ENCODE peak calls at places on chromosomes 5 and 9, in nine cellular contexts. U is CD8-positive, alpha-beta T cell; A is DND-41; Y is tibial artery; I is astrocyte of the cerebellum; R is esophagus squamous epithelium; P is tibial nerve; D is BJ; K is stomach. J is an unnamed sample.

GRCh38 chr9:131013771-131014676 is 5.0 kb downstream of the LAMC3 start:
- DNase-seq in D (no peak), A (no peak), K (no peak), P (no peak), R (no peak), Y (no peak), U (no peak), I (no peak), J (no peak)

GRCh38 chr5:153900703-153901395 is 137.9 kb downstream of the FAM114A2 start:
- DNase-seq in I (peak), A (no peak), R (no peak), U (no peak), K (no peak), Y (peak), P (peak), D (peak), J (no peak)

GRCh38 chr5:97165726-97166125 is 17.3 kb downstream of the RIOK2 start:
- DNase-seq in A (no peak), I (no peak), U (no peak), K (no peak), R (no peak), Y (no peak), P (no peak), D (no peak), J (no peak)

GRCh38 chr5:57862471-57863282 is 380.1 kb upstream of the ACTBL2 start:
- DNase-seq in K (no peak), I (no peak), Y (no peak), D (no peak), P (peak), A (no peak), R (no peak), U (no peak), J (no peak)

GRCh38 chr5:142621227-142621626 is 64.7 kb downstream of the FGF1 start:
- DNase-seq in D (no peak), I (no peak), P (no peak), R (no peak), Y (no peak), K (no peak), A (no peak), U (no peak), J (no peak)

GRCh38 chr5:88304356-88304755 is 35.7 kb upstream of the TMEM161B start:
- DNase-seq in D (no peak), U (no peak), R (no peak), A (no peak), Y (no peak), K (no peak), P (no peak), I (no peak), J (no peak)

GRCh38 chr9:127149463-127150390 is 27.3 kb upstream of the ANGPTL2 start:
- DNase-seq in P (no peak), A (no peak), K (no peak), U (peak), R (no peak), I (no peak), D (no peak), Y (no peak), J (no peak)

GRCh38 chr9:108956627-108957026 is 22.4 kb downstream of the ABITRAM start:
- DNase-seq in K (no peak), A (no peak), Y (no peak), U (no peak), R (no peak), D (no peak), P (no peak), I (no peak), J (no peak)

GRCh38 chr5:91103353-91104061 is 279.6 kb downstream of the ARRDC3 start:
- DNase-seq in D (no peak), Y (no peak), R (no peak), K (no peak), I (no peak), U (no peak), P (no peak), A (no peak), J (no peak)

GRCh38 chr5:163310992-163311391 is 126.4 kb upstream of the CCNG1 start:
- DNase-seq in D (no peak), A (no peak), K (no peak), I (no peak), U (no peak), P (no peak), R (no peak), Y (no peak), J (peak)

GRCh38 chr9:98107926-98108325 is 11.1 kb downstream of the TRIM14 start:
- DNase-seq in U (no peak), R (no peak), Y (no peak), A (no peak), I (no peak), P (no peak), K (no peak), D (no peak), J (no peak)

GRCh38 chr9:114037961-114038723 is 40.0 kb downstream of the AMBP start:
- DNase-seq in Y (no peak), P (no peak), K (no peak), U (peak), A (no peak), D (no peak), R (no peak), I (peak), J (no peak)

GRCh38 chr5:26563979-26564378 is 474.4 kb downstream of the CDH9 start:
- DNase-seq in Y (no peak), I (no peak), P (no peak), R (no peak), U (no peak), K (no peak), A (no peak), D (no peak), J (no peak)

GRCh38 chr5:107670028-107670926 is 460 bp downstream of the EFNA5 start:
- DNase-seq in Y (peak), I (no peak), R (no peak), U (no peak), A (peak), K (peak), D (no peak), P (no peak), J (peak)

GRCh38 chr9:122134822-122135528 is 24.6 kb downstream of the NDUFA8 start:
- DNase-seq in Y (no peak), K (no peak), P (no peak), U (no peak), I (no peak), R (no peak), A (no peak), D (no peak), J (no peak)

GRCh38 chr9:19298601-19299000 is 68.1 kb downstream of the DENND4C start:
- DNase-seq in U (no peak), Y (no peak), P (no peak), K (no peak), A (no peak), D (no peak), I (peak), R (no peak), J (no peak)

GRCh38 chr5:91293131-91293530 is 90.0 kb downstream of the ARRDC3 start:
- DNase-seq in Y (no peak), I (peak), A (peak), K (no peak), R (no peak), D (no peak), U (no peak), P (no peak), J (peak)

GRCh38 chr5:145471831-145472616 is 363.1 kb downstream of the PRELID2 start:
- DNase-seq in R (no peak), I (no peak), P (no peak), U (no peak), Y (no peak), D (no peak), K (peak), A (no peak), J (no peak)

GRCh38 chr5:60382761-60383160 is 317.2 kb downstream of the DEPDC1B start:
- DNase-seq in K (no peak), Y (no peak), R (no peak), P (no peak), I (peak), A (no peak), U (no peak), D (no peak), J (peak)

GRCh38 chr9:137449931-137450537 is 8.9 kb upstream of the ENTPD8 start:
- DNase-seq in D (no peak), U (peak), I (no peak), P (no peak), Y (no peak), A (no peak), R (no peak), K (no peak), J (no peak)

GRCh38 chr5:72064801-72065570 is 42.3 kb upstream of the MAP1B start:
- DNase-seq in D (no peak), I (no peak), P (no peak), U (no peak), Y (no peak), R (no peak), A (no peak), K (no peak), J (no peak)

GRCh38 chr9:19564396-19565061 is 155.7 kb downstream of the ACER2 start:
- DNase-seq in I (no peak), R (no peak), D (no peak), K (no peak), U (no peak), Y (no peak), A (no peak), P (no peak), J (no peak)

GRCh38 chr9:32906213-32906612 is 95.2 kb downstream of the APTX start:
- DNase-seq in Y (no peak), A (no peak), U (no peak), I (no peak), D (no peak), K (no peak), R (no peak), P (no peak), J (no peak)

GRCh38 chr5:126338516-126339153 is 84.6 kb upstream of the GRAMD2B start:
- DNase-seq in P (no peak), Y (no peak), R (no peak), D (no peak), U (no peak), A (no peak), K (no peak), I (no peak), J (no peak)

GRCh38 chr9:2723666-2724065 is 6.4 kb downstream of the KCNV2 start:
- DNase-seq in P (no peak), R (no peak), A (no peak), K (no peak), U (no peak), D (no peak), I (no peak), Y (no peak), J (no peak)

GRCh38 chr9:135247174-135247930 is 159.9 kb downstream of the OLFM1 start:
- DNase-seq in D (no peak), U (no peak), I (no peak), A (no peak), P (no peak), R (no peak), Y (no peak), K (peak), J (no peak)

GRCh38 chr5:172646716-172647285 is 5.7 kb downstream of the NEURL1B start:
- DNase-seq in R (no peak), D (no peak), K (no peak), U (no peak), I (no peak), Y (no peak), A (no peak), P (no peak), J (no peak)

GRCh38 chr5:17219006-17219422 is 1.6 kb downstream of the BASP1 start:
- DNase-seq in I (no peak), P (no peak), K (no peak), Y (no peak), A (no peak), D (no peak), U (no peak), R (no peak), J (no peak)

GRCh38 chr9:77954018-77954417 is 77.6 kb downstream of the GNAQ start:
- DNase-seq in R (no peak), K (no peak), P (no peak), I (no peak), D (no peak), A (no peak), U (no peak), Y (no peak), J (no peak)

GRCh38 chr5:54146906-54147305 is 163.5 kb downstream of the ARL15 start:
- DNase-seq in P (no peak), U (no peak), Y (no peak), D (no peak), K (no peak), A (no peak), R (no peak), I (no peak), J (no peak)

GRCh38 chr5:167769846-167770420 is 521.5 kb upstream of the WWC1 start:
- DNase-seq in D (no peak), U (no peak), A (no peak), I (no peak), R (no peak), P (no peak), Y (no peak), K (no peak), J (no peak)

GRCh38 chr5:71816307-71816706 is 97.2 kb downstream of the CARTPT start:
- DNase-seq in I (no peak), U (no peak), K (no peak), D (no peak), R (no peak), A (no peak), P (no peak), Y (no peak), J (no peak)

GRCh38 chr5:35854248-35854647 is 2.4 kb upstream of the IL7R start:
- DNase-seq in R (no peak), U (peak), D (no peak), P (no peak), A (no peak), I (no peak), K (no peak), Y (no peak), J (no peak)

GRCh38 chr5:170920196-170920595 is 58.4 kb downstream of the RANBP17 start:
- DNase-seq in U (no peak), A (no peak), K (no peak), D (no peak), P (no peak), I (no peak), Y (no peak), R (no peak), J (no peak)

GRCh38 chr5:10440367-10440990 is 1.2 kb upstream of the ROPN1L start:
- DNase-seq in I (no peak), A (no peak), Y (no peak), K (no peak), P (no peak), R (no peak), U (no peak), D (no peak), J (no peak)

GRCh38 chr5:10439692-10440091 is 2.0 kb upstream of the ROPN1L start:
- DNase-seq in K (no peak), Y (no peak), R (no peak), D (no peak), I (no peak), A (no peak), P (no peak), U (no peak), J (no peak)

GRCh38 chr5:10441992-10442435 is 335 bp downstream of the ROPN1L start:
- DNase-seq in U (no peak), K (no peak), A (no peak), R (no peak), P (no peak), Y (no peak), D (no peak), I (no peak), J (no peak)

GRCh38 chr5:10441083-10441991 is at the start of gene ROPN1L:
- DNase-seq in Y (peak), R (no peak), I (peak), P (peak), D (peak), U (peak), K (peak), A (peak), J (peak)

DNA sequence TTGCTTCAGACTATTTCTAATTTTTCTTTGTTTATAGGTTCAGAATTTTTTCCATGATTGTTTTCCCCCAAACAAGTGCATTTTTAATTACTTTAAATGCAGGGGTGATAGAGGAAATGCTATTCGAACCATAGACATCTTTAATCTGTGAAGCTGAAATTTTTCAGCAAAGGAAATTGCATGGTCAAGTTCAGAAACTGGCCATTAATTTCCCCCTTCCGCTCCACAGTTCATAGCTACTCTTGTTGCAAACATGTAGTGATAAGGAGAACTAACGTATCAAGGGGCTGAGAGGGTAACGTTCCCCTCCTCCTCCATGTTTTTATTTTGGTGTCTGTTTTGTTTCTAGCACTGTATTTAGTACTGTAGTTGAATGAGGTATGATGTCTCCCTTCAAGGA is 3.4 kb upstream of the ROPN1L start:
- DNase-seq in R (no peak), A (no peak), P (no peak), I (no peak), K (no peak), D (no peak), Y (no peak), U (no peak), J (no peak)
- H3K4me3 ChIP-seq in R (no peak), A (no peak), P (no peak), I (no peak), K (no peak), D (no peak), Y (no peak), U (no peak), J (no peak)

GRCh38 chr9:129332581-129332980 is 154.5 kb upstream of the IER5L start:
- DNase-seq in D (no peak), P (no peak), U (no peak), A (no peak), Y (no peak), K (no peak), R (no peak), I (no peak), J (no peak)

GRCh38 chr9:129334744-129335080 is 156.7 kb upstream of the IER5L start:
- DNase-seq in D (no peak), I (no peak), P (no peak), R (no peak), K (no peak), Y (no peak), A (no peak), U (no peak), J (no peak)

GRCh38 chr9:129335456-129336129 is 157.5 kb upstream of the IER5L start:
- DNase-seq in A (no peak), R (no peak), P (no peak), U (no peak), D (no peak), K (peak), Y (no peak), I (no peak), J (no peak)

GRCh38 chr9:129333613-129333960 is 155.5 kb upstream of the IER5L start:
- DNase-seq in I (peak), D (no peak), P (no peak), K (no peak), Y (no peak), R (no peak), U (no peak), A (no peak), J (no peak)

DNA sequence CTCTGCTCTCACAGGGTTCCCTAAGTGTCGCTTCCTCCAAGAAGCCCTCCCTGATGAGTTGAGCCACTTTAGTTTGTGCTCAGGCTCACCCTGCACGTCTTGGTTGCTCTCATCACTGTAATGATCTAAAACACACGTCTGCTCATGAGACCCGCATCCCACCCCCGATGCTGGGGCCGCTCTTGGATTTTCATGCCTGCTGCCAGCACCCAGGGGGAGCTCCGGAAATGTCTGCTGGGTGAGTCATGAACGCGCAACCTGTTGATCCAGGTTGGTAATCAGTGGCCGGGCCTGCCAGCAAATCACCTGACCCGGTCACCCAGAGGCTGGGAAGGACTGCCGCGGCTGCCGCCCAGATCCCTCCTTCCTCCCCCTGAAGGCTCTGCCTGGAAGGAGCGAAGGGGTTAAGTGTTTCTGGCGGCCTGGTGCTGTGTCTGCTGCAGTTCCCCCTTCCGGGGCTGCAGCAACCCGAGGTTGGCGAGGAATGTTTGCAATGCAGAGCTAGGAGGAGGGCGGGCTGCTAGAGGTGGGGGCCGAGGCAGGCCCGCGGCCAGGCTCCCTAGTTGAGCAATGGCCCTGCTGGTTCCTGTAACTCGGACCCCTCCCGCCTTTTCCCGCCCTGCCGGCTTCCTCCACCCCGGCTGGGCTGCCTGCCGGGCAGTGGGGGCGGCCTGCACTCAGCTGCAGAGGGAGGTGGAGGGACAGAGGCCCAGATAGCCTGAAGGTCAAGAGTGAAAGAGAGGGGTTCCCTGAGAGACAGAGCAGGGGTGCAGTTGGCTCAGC is 156.1 kb upstream of the IER5L start:
- DNase-seq in R (peak), K (peak), P (peak), Y (peak), U (no peak), D (peak), A (no peak), I (peak), J (no peak)
- H3K4me3 ChIP-seq in R (peak), K (peak), P (peak), Y (peak), U (peak), D (no peak), A (no peak), I (no peak), J (no peak)

GRCh38 chr5:83871533-83872380 is 151.1 kb upstream of the HAPLN1 start:
- DNase-seq in R (no peak), Y (no peak), I (no peak), D (no peak), U (no peak), P (no peak), K (no peak), A (peak), J (no peak)
- H3K4me3 ChIP-seq in R (no peak), Y (no peak), I (no peak), D (no peak), U (no peak), P (no peak), K (no peak), A (no peak), J (no peak)

DNA sequence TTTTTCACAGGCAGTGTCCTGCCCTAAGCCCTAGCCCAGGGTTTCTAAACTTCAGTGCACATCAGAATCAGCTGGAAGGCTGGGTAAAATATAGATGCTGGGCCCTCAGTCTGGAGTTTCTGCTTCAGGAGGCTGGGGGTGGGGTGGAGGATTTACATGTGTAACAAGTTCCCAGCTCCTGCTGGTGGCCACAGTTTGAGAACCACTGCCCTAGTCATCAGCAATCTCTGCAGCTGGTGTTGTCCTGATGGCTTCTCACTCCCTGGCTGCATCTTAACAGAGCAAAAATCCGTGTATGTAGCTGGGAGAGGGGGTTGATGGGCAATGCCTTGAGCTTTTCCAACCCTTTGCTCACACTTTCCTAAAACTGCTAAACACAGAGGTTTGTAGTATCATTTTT is 186.0 kb upstream of the KLF9 start:
- DNase-seq in D (peak), U (no peak), K (no peak), P (peak), Y (peak), A (no peak), I (peak), R (no peak), J (no peak)
- H3K4me3 ChIP-seq in D (peak), U (no peak), K (no peak), P (no peak), Y (no peak), A (no peak), I (no peak), R (no peak), J (no peak)